ENCODE peak calls at places on chromosomes 1 and 21, in seven cellular contexts. Z is substantia nigra; C is amniotic stem cell; F is Jurkat, Clone E6-1; K is foreskin keratinocyte; G is activated gamma-delta T cell treated with Interleukin-2 at 50 U/mL for 16 hours; M is cardiac septum. Y is an unnamed sample.

GRCh38 chr1:53608071-53608470 is 130.9 kb downstream of the GLIS1 start:
- DNase-seq in Z (no peak), C (no peak), F (no peak), K (no peak), G (no peak), M (no peak), Y (no peak)

GRCh38 chr1:183583466-183583865 is 6.8 kb downstream of the NCF2 start:
- DNase-seq in Z (no peak), C (no peak), F (no peak), K (no peak), G (no peak), M (no peak), Y (no peak)

GRCh38 chr1:201332616-201333335 is 44.7 kb downstream of the TNNT2 start:
- DNase-seq in Z (no peak), C (no peak), F (no peak), K (no peak), G (no peak), M (peak; percentile 69), Y (no peak)

GRCh38 chr1:151976868-151977267 is 16.8 kb downstream of the S100A10 start:
- DNase-seq in Z (no peak), C (no peak), F (no peak), K (peak; percentile 47), G (no peak), M (no peak), Y (no peak)

GRCh38 chr1:74505889-74506288 is 6.5 kb downstream of the LRRC53 start:
- DNase-seq in Z (no peak), C (no peak), F (no peak), K (no peak), G (no peak), M (no peak), Y (no peak)

GRCh38 chr1:112904071-112904830 is 51.7 kb downstream of the SLC16A1 start:
- DNase-seq in Z (no peak), C (peak; percentile 39), F (no peak), K (peak; percentile 94), G (no peak), M (no peak), Y (no peak)

GRCh38 chr21:31132574-31133242 is 94.4 kb upstream of the KRTAP19-8 start:
- DNase-seq in Z (no peak), C (no peak), F (peak; percentile 99), K (no peak), G (peak; percentile 67), M (no peak), Y (no peak)

GRCh38 chr1:26951821-26952497 is 8.3 kb downstream of the KDF1 start:
- DNase-seq in Z (no peak), C (no peak), F (no peak), K (no peak), G (no peak), M (no peak), Y (no peak)

GRCh38 chr21:46424062-46424591 is 34.6 kb upstream of the DIP2A start:
- DNase-seq in Z (no peak), C (no peak), F (peak; percentile 53), K (no peak), G (no peak), M (no peak), Y (no peak)

GRCh38 chr1:199646761-199647160 is 380.7 kb upstream of the NR5A2 start:
- DNase-seq in Z (no peak), C (no peak), F (no peak), K (no peak), G (no peak), M (no peak), Y (no peak)

GRCh38 chr21:28601708-28602107 is 391.0 kb downstream of the LTN1 start:
- DNase-seq in Z (no peak), C (no peak), F (no peak), K (no peak), G (no peak), M (no peak), Y (no peak)

GRCh38 chr1:18947570-18947969 is 8.9 kb downstream of the IFFO2 start:
- DNase-seq in Z (no peak), C (no peak), F (no peak), K (no peak), G (no peak), M (no peak), Y (no peak)

GRCh38 chr1:21048462-21048861 is 128.2 kb downstream of the EIF4G3 start:
- DNase-seq in Z (no peak), C (no peak), F (no peak), K (no peak), G (no peak), M (no peak), Y (no peak)

GRCh38 chr1:243325305-243325890 is 69.6 kb downstream of the SDCCAG8 start:
- DNase-seq in Z (no peak), C (peak; percentile 13), F (peak; percentile 53), K (peak; percentile 10), G (peak; percentile 6), M (no peak), Y (peak; percentile 31)

GRCh38 chr1:172135923-172136610 is 284.4 kb upstream of the C1orf105 start:
- DNase-seq in Z (no peak), C (no peak), F (no peak), K (no peak), G (no peak), M (no peak), Y (no peak)

GRCh38 chr21:26148834-26149354 is 21.7 kb downstream of the APP start:
- DNase-seq in Z (no peak), C (no peak), F (no peak), K (no peak), G (no peak), M (no peak), Y (no peak)

GRCh38 chr1:45326627-45327591 is at the start of gene HPDL:
- DNase-seq in Z (peak; percentile 73), C (no peak), F (no peak), K (no peak), G (peak; percentile 52), M (no peak), Y (peak; percentile 83)

GRCh38 chr21:42079008-42079938 is 8.2 kb downstream of the UMODL1 start:
- DNase-seq in Z (no peak), C (no peak), F (no peak), K (no peak), G (no peak), M (no peak), Y (no peak)

GRCh38 chr1:167136191-167136614 is 42.3 kb downstream of the STYXL2 start:
- DNase-seq in Z (no peak), C (no peak), F (no peak), K (no peak), G (no peak), M (no peak), Y (no peak)

GRCh38 chr1:236975461-236975860 is 28.8 kb downstream of the MT1HL1 start:
- DNase-seq in Z (no peak), C (no peak), F (no peak), K (no peak), G (no peak), M (no peak), Y (no peak)

GRCh38 chr1:15254521-15254920 is 7.5 kb downstream of the FHAD1 start:
- DNase-seq in Z (no peak), C (no peak), F (no peak), K (no peak), G (no peak), M (no peak), Y (no peak)

GRCh38 chr1:1024421-1025415 is 4.8 kb downstream of the AGRN start:
- DNase-seq in Z (peak; percentile 36), C (no peak), F (no peak), K (peak; percentile 73), G (no peak), M (no peak), Y (no peak)

Y was measured in GM10248.